ENCODE peak calls at places on chromosome 17, in five cellular contexts. One of them, this sample, is unnamed.

GRCh38 chr17:35449371-35449931 is 885 bp upstream of the SLFN13 start:
- DNase-seq in MV-4-11: peak
- DNase-seq in glutamatergic neuron: peak
- DNase-seq in activated CD4-positive, alpha-beta T cell treated with anti-CD3 and anti-CD28 coated beads, Interleukin-2, amount 50 U/mL, for 1 hour: no peak
- DNase-seq in globus pallidus: no peak
- DNase-seq in this sample: no peak

GRCh38 chr17:78532922-78533640 is 44.1 kb downstream of the DNAH17 start:
- DNase-seq in activated CD4-positive, alpha-beta T cell treated with anti-CD3 and anti-CD28 coated beads, Interleukin-2, amount 50 U/mL, for 1 hour: no peak
- DNase-seq in globus pallidus: no peak
- DNase-seq in glutamatergic neuron: no peak
- DNase-seq in MV-4-11: no peak
- DNase-seq in this sample: no peak

GRCh38 chr17:42779304-42779941 is 987 bp upstream of the WNK4 start:
- DNase-seq in activated CD4-positive, alpha-beta T cell treated with anti-CD3 and anti-CD28 coated beads, Interleukin-2, amount 50 U/mL, for 1 hour: no peak
- DNase-seq in glutamatergic neuron: no peak
- DNase-seq in globus pallidus: no peak
- DNase-seq in MV-4-11: no peak
- DNase-seq in this sample: no peak

GRCh38 chr17:72588561-72588960 is 467.7 kb downstream of the SOX9 start:
- DNase-seq in MV-4-11: no peak
- DNase-seq in glutamatergic neuron: no peak
- DNase-seq in globus pallidus: no peak
- DNase-seq in activated CD4-positive, alpha-beta T cell treated with anti-CD3 and anti-CD28 coated beads, Interleukin-2, amount 50 U/mL, for 1 hour: no peak
- DNase-seq in this sample: no peak

GRCh38 chr17:66339563-66339962 is 37.1 kb downstream of the PRKCA start:
- DNase-seq in MV-4-11: no peak
- DNase-seq in glutamatergic neuron: no peak
- DNase-seq in globus pallidus: no peak
- DNase-seq in activated CD4-positive, alpha-beta T cell treated with anti-CD3 and anti-CD28 coated beads, Interleukin-2, amount 50 U/mL, for 1 hour: no peak
- DNase-seq in this sample: no peak

GRCh38 chr17:76240461-76241204 is at the start of gene RNF157:
- DNase-seq in glutamatergic neuron: peak
- DNase-seq in MV-4-11: peak
- DNase-seq in activated CD4-positive, alpha-beta T cell treated with anti-CD3 and anti-CD28 coated beads, Interleukin-2, amount 50 U/mL, for 1 hour: peak
- DNase-seq in globus pallidus: peak
- DNase-seq in this sample: peak

GRCh38 chr17:73610331-73610911 is 33.8 kb downstream of the SDK2 start:
- DNase-seq in globus pallidus: no peak
- DNase-seq in activated CD4-positive, alpha-beta T cell treated with anti-CD3 and anti-CD28 coated beads, Interleukin-2, amount 50 U/mL, for 1 hour: no peak
- DNase-seq in glutamatergic neuron: no peak
- DNase-seq in MV-4-11: no peak
- DNase-seq in this sample: no peak

GRCh38 chr17:44584498-44584897 is 27.2 kb downstream of the FZD2 start:
- DNase-seq in globus pallidus: no peak
- DNase-seq in MV-4-11: no peak
- DNase-seq in activated CD4-positive, alpha-beta T cell treated with anti-CD3 and anti-CD28 coated beads, Interleukin-2, amount 50 U/mL, for 1 hour: no peak
- DNase-seq in glutamatergic neuron: no peak
- DNase-seq in this sample: no peak

GRCh38 chr17:45411348-45412105 is 21.1 kb downstream of the ARHGAP27 start:
- DNase-seq in glutamatergic neuron: no peak
- DNase-seq in MV-4-11: peak
- DNase-seq in activated CD4-positive, alpha-beta T cell treated with anti-CD3 and anti-CD28 coated beads, Interleukin-2, amount 50 U/mL, for 1 hour: no peak
- DNase-seq in globus pallidus: no peak
- DNase-seq in this sample: no peak

GRCh38 chr17:39926588-39927100 is 757 bp downstream of the ORMDL3 start:
- DNase-seq in globus pallidus: no peak
- DNase-seq in MV-4-11: peak
- DNase-seq in activated CD4-positive, alpha-beta T cell treated with anti-CD3 and anti-CD28 coated beads, Interleukin-2, amount 50 U/mL, for 1 hour: peak
- DNase-seq in glutamatergic neuron: no peak
- DNase-seq in this sample: peak

GRCh38 chr17:63019138-63019873 is 53.3 kb downstream of the TANC2 start:
- DNase-seq in MV-4-11: no peak
- DNase-seq in globus pallidus: no peak
- DNase-seq in activated CD4-positive, alpha-beta T cell treated with anti-CD3 and anti-CD28 coated beads, Interleukin-2, amount 50 U/mL, for 1 hour: no peak
- DNase-seq in glutamatergic neuron: no peak
- DNase-seq in this sample: no peak

GRCh38 chr17:54968954-54969400 is 412 bp downstream of the STXBP4 start:
- DNase-seq in activated CD4-positive, alpha-beta T cell treated with anti-CD3 and anti-CD28 coated beads, Interleukin-2, amount 50 U/mL, for 1 hour: no peak
- DNase-seq in glutamatergic neuron: no peak
- DNase-seq in globus pallidus: no peak
- DNase-seq in MV-4-11: no peak
- DNase-seq in this sample: no peak

GRCh38 chr17:39193346-39193745 is 4.1 kb downstream of the CACNB1 start:
- DNase-seq in activated CD4-positive, alpha-beta T cell treated with anti-CD3 and anti-CD28 coated beads, Interleukin-2, amount 50 U/mL, for 1 hour: no peak
- DNase-seq in glutamatergic neuron: no peak
- DNase-seq in MV-4-11: peak
- DNase-seq in globus pallidus: no peak
- DNase-seq in this sample: no peak

GRCh38 chr17:58402679-58403078 is 14.7 kb downstream of the RNF43 start:
- DNase-seq in activated CD4-positive, alpha-beta T cell treated with anti-CD3 and anti-CD28 coated beads, Interleukin-2, amount 50 U/mL, for 1 hour: no peak
- DNase-seq in MV-4-11: no peak
- DNase-seq in glutamatergic neuron: no peak
- DNase-seq in globus pallidus: no peak
- DNase-seq in this sample: no peak

GRCh38 chr17:9942885-9943284 is 37.8 kb upstream of the RCVRN start:
- DNase-seq in MV-4-11: no peak
- DNase-seq in activated CD4-positive, alpha-beta T cell treated with anti-CD3 and anti-CD28 coated beads, Interleukin-2, amount 50 U/mL, for 1 hour: no peak
- DNase-seq in glutamatergic neuron: no peak
- DNase-seq in globus pallidus: no peak
- DNase-seq in this sample: no peak

GRCh38 chr17:33686171-33686570 is 393.1 kb upstream of the ASIC2 start:
- DNase-seq in activated CD4-positive, alpha-beta T cell treated with anti-CD3 and anti-CD28 coated beads, Interleukin-2, amount 50 U/mL, for 1 hour: no peak
- DNase-seq in globus pallidus: no peak
- DNase-seq in glutamatergic neuron: peak
- DNase-seq in MV-4-11: no peak
- DNase-seq in this sample: no peak

GRCh38 chr17:83195330-83196087 is 116.1 kb downstream of the METRNL start:
- DNase-seq in activated CD4-positive, alpha-beta T cell treated with anti-CD3 and anti-CD28 coated beads, Interleukin-2, amount 50 U/mL, for 1 hour: no peak
- DNase-seq in glutamatergic neuron: peak
- DNase-seq in globus pallidus: peak
- DNase-seq in MV-4-11: no peak
- DNase-seq in this sample: no peak

GRCh38 chr17:49875690-49876089 is 27.8 kb upstream of the TAC4 start:
- DNase-seq in activated CD4-positive, alpha-beta T cell treated with anti-CD3 and anti-CD28 coated beads, Interleukin-2, amount 50 U/mL, for 1 hour: no peak
- DNase-seq in MV-4-11: no peak
- DNase-seq in globus pallidus: no peak
- DNase-seq in glutamatergic neuron: no peak
- DNase-seq in this sample: peak

GRCh38 chr17:56754523-56755208 is 79.1 kb downstream of the C17orf67 start:
- DNase-seq in globus pallidus: no peak
- DNase-seq in MV-4-11: no peak
- DNase-seq in glutamatergic neuron: no peak
- DNase-seq in activated CD4-positive, alpha-beta T cell treated with anti-CD3 and anti-CD28 coated beads, Interleukin-2, amount 50 U/mL, for 1 hour: no peak
- DNase-seq in this sample: no peak

GRCh38 chr17:50593321-50593720 is 32.8 kb downstream of the CACNA1G start:
- DNase-seq in globus pallidus: no peak
- DNase-seq in glutamatergic neuron: peak
- DNase-seq in MV-4-11: no peak
- DNase-seq in activated CD4-positive, alpha-beta T cell treated with anti-CD3 and anti-CD28 coated beads, Interleukin-2, amount 50 U/mL, for 1 hour: no peak
- DNase-seq in this sample: peak

GRCh38 chr17:72711531-72712310 is 380.8 kb downstream of the SLC39A11 start:
- DNase-seq in MV-4-11: no peak
- DNase-seq in globus pallidus: no peak
- DNase-seq in activated CD4-positive, alpha-beta T cell treated with anti-CD3 and anti-CD28 coated beads, Interleukin-2, amount 50 U/mL, for 1 hour: no peak
- DNase-seq in glutamatergic neuron: no peak
- DNase-seq in this sample: no peak